ENCODE peak calls at places on chromosomes 3 and 15, in five cellular contexts. X is gastrocnemius medialis, H is colonic mucosa, Q is right cardiac atrium, W is adipocyte. U is an unnamed sample.

GRCh38 chr3:7610634-7611033 is 749.7 kb downstream of the GRM7 start:
- DNase-seq in X (no peak), H (no peak), Q (no peak), W (no peak), U (no peak)

GRCh38 chr15:79028411-79028964 is 62.1 kb downstream of the RASGRF1 start:
- DNase-seq in X (no peak), H (peak; percentile 27), Q (peak; percentile 60), W (peak; percentile 44), U (peak; percentile 85)

GRCh38 chr3:65729973-65730372 is 308.7 kb downstream of the MAGI1 start:
- DNase-seq in X (no peak), H (no peak), Q (no peak), W (no peak), U (no peak)

GRCh38 chr3:134911611-134912604 is 116.8 kb downstream of the EPHB1 start:
- DNase-seq in X (no peak), H (no peak), Q (no peak), W (no peak), U (no peak)

GRCh38 chr3:54264050-54264449 is 141.7 kb downstream of the CACNA2D3 start:
- DNase-seq in X (no peak), H (no peak), Q (no peak), W (no peak), U (no peak)

GRCh38 chr15:36844453-36845094 is 255.8 kb downstream of the MEIS2 start:
- DNase-seq in X (no peak), H (no peak), Q (no peak), W (peak; percentile 44), U (peak; percentile 15)

GRCh38 chr3:149316427-149316826 is 17.0 kb downstream of the TM4SF18 start:
- DNase-seq in X (no peak), H (no peak), Q (no peak), W (peak; percentile 12), U (no peak)

GRCh38 chr3:38580450-38581382 is 68.8 kb downstream of the SCN5A start:
- DNase-seq in X (no peak), H (no peak), Q (peak; percentile 52), W (no peak), U (peak; percentile 7)

GRCh38 chr3:157856078-157856939 is 249.9 kb downstream of the SHOX2 start:
- DNase-seq in X (peak; percentile 56), H (no peak), Q (no peak), W (no peak), U (no peak)

GRCh38 chr15:78811124-78811824 is at the start of gene ADAMTS7:
- DNase-seq in X (peak; percentile 49), H (peak; percentile 65), Q (peak; percentile 93), W (peak; percentile 94), U (peak; percentile 96)

GRCh38 chr3:174640932-174641331 is 218.2 kb upstream of the NAALADL2 start:
- DNase-seq in X (no peak), H (no peak), Q (peak; percentile 34), W (no peak), U (no peak)

GRCh38 chr15:88258021-88258641 is 1.6 kb upstream of the NTRK3 start:
- DNase-seq in X (no peak), H (no peak), Q (peak; percentile 48), W (peak; percentile 11), U (peak; percentile 65)

GRCh38 chr15:65411470-65412071 is 11.2 kb downstream of the IGDCC4 start:
- DNase-seq in X (no peak), H (no peak), Q (no peak), W (no peak), U (no peak)

GRCh38 chr15:58856090-58856489 is 77.4 kb downstream of the SLTM start:
- DNase-seq in X (no peak), H (no peak), Q (no peak), W (peak; percentile 24), U (no peak)

GRCh38 chr15:66964111-66964738 is 101.2 kb upstream of the SMAD3 start:
- DNase-seq in X (no peak), H (no peak), Q (no peak), W (no peak), U (no peak)

GRCh38 chr3:50237133-50237651 is 1.2 kb downstream of the GNAI2 start:
- DNase-seq in X (no peak), H (no peak), Q (peak; percentile 80), W (peak; percentile 59), U (peak; percentile 72)

GRCh38 chr3:197378987-197379718 is 80.7 kb upstream of the DLG1 start:
- DNase-seq in X (no peak), H (no peak), Q (no peak), W (no peak), U (no peak)

GRCh38 chr3:26460975-26461374 is 161.6 kb upstream of the LRRC3B start:
- DNase-seq in X (no peak), H (no peak), Q (no peak), W (no peak), U (no peak)

GRCh38 chr3:53225651-53226050 is 30.2 kb downstream of the TKT start:
- DNase-seq in X (no peak), H (no peak), Q (no peak), W (no peak), U (no peak)

GRCh38 chr15:35141743-35142356 is 56.8 kb upstream of the NANOGP8 start:
- DNase-seq in X (no peak), H (no peak), Q (no peak), W (peak; percentile 90), U (no peak)

GRCh38 chr15:36579792-36580431 is 486 bp downstream of the CDIN1 start:
- DNase-seq in X (peak; percentile 42), H (no peak), Q (peak; percentile 65), W (peak; percentile 38), U (no peak)

GRCh38 chr15:20644026-20644425 is 102.4 kb upstream of the GOLGA6L6 start:
- DNase-seq in X (no peak), H (no peak), Q (peak; percentile 14), W (no peak), U (no peak)
- H3K9me3 ChIP-seq in X (no peaks in the 10 kb centered on the region), H (no peaks in the 10 kb centered on the region), Q (no peaks in the 10 kb centered on the region), W (no peaks in the 10 kb centered on the region), U (peaks cover 17% of the 10 kb centered on the region)

GRCh38 chr3:46884427-46884826 is 6.9 kb downstream of the PTH1R start:
- DNase-seq in X (no peak), H (no peak), Q (no peak), W (no peak), U (no peak)

GRCh38 chr3:46884929-46885328 is 7.4 kb downstream of the PTH1R start:
- DNase-seq in X (no peak), H (no peak), Q (no peak), W (no peak), U (peak; percentile 30)

GRCh38 chr3:46887980-46888494 is 10.5 kb downstream of the PTH1R start:
- DNase-seq in X (no peak), H (no peak), Q (peak; percentile 18), W (no peak), U (peak; percentile 13)

GRCh38 chr3:46883252-46884185 is 6.0 kb downstream of the PTH1R start:
- DNase-seq in X (no peak), H (no peak), Q (no peak), W (peak; percentile 77), U (peak; percentile 33)

DNA sequence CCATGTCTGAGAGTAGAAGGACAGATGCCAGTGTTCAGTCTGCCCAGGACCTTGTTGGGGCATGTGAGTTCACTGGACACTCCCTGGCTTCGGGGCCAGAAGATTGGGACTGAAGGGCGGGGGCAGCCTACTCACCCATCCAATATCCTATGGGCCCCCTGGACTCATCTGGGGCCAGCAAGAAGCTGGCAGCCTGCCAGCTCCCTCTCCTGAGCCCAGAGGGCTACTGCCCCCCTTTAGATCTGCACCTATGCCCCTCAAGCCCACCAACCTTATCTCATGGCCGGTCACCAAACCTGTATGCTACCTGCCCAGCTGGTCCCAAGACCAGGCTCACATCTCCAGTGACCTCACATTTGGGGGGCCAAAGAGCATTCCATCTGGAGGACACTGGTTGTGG is 8.1 kb downstream of the PTH1R start:
- DNase-seq in X (no peak), H (no peak), Q (no peak), W (no peak), U (no peak)
- H3K27me3 ChIP-seq in X (peaks cover 34% of the 10 kb centered on the region), H (peaks cover 42% of the 10 kb centered on the region), Q (no peaks in the 10 kb centered on the region), W (peaks cover 16% of the 10 kb centered on the region), U (no peaks in the 10 kb centered on the region)

GRCh38 chr3:11587766-11588165 is 55.9 kb downstream of the VGLL4 start:
- DNase-seq in X (no peak), H (no peak), Q (no peak), W (no peak), U (no peak)
- H3K4me1 ChIP-seq in X (peaks cover 89% of the 10 kb centered on the region), H (peaks cover 3% of the 10 kb centered on the region), Q (peaks cover 48% of the 10 kb centered on the region), W (peaks cover 84% of the 10 kb centered on the region), U (peaks cover 29% of the 10 kb centered on the region)

DNA sequence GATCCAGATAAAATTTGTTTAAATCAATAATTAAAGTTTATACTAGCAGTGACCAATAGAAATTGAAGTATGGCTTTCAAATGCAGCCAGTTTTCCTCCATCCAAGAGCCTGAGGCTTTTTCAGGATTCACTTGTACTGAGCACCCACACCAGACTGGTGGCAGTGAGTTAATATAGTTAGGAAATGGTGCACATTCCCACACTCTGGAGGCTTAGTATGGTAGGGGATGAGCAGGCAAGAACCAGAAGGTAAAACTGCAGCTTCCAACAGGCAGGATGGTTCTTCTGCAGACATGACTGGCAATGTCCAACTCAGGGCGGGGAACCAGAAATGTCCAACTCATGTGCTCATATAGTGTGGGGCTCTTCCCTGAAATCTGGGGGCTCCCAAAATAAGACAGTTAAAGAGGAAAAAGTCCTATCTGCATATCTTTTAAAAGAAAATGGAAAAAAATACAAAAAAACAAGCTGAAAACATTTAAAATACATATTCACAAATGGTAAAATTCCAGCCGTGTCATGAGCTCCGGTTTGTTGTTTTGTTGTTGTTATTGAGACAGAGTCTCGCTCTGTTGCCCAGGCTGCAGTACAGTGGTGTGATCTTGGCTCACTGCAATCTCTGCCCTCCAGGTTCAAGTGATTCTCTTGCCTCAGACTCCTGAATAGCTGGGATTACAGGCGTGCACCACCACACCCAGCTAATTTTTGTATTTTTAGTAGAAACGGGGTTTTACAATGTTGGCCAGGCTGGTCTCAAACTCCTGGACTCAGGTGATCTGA is 18.4 kb upstream of the ZNF445 start:
- DNase-seq in X (no peak), H (no peak), Q (no peak), W (no peak), U (no peak)
- H3K9me3 ChIP-seq in X (peaks cover 3% of the 10 kb centered on the region), H (no peaks in the 10 kb centered on the region), Q (no peaks in the 10 kb centered on the region), W (peaks cover 39% of the 10 kb centered on the region), U (peaks cover 33% of the 10 kb centered on the region)

DNA sequence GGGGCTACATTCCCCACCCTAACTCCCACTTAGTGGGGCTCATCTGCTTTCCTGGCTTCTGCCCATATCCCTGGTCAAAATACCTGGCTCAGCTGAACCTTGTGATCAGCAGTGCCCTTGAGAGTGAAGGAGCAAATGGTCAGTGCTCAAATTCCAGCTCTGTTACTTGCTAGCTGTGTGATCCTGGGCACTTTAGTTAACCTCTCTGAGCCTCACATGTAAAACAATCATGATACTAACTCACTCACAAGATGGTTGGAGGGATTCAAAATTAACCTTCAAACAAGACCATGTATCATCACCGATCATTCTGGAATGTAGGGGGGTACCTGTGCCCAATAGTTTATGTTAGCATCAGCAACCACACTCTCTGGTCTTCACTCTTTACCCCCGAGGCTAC is 325.6 kb upstream of the TLE3 start:
- DNase-seq in X (no peak), H (no peak), Q (no peak), W (no peak), U (no peak)
- H3K27me3 ChIP-seq in X (peaks cover 13% of the 10 kb centered on the region), H (no peaks in the 10 kb centered on the region), Q (no peaks in the 10 kb centered on the region), W (peaks cover 72% of the 10 kb centered on the region), U (peaks cover 19% of the 10 kb centered on the region)

U was measured in HAP-1.